ENCODE peak calls at places on chromosomes 13 and 19, in six cellular contexts. I is neural crest cell; D is CD4-positive, alpha-beta T cell; A is endothelial cell; W is adrenal gland; E is heart left ventricle. S is an unnamed sample.

GRCh38 chr19:17327654-17328516 is 6.8 kb downstream of the ANO8 start:
- DNase-seq in I (peak), D (peak), A (peak), W (peak), E (no peak), S (peak)

GRCh38 chr19:43432866-43433673 is 18.4 kb downstream of the TEX101 start:
- DNase-seq in I (peak), D (peak), A (peak), W (peak), E (peak), S (peak)

GRCh38 chr19:4284176-4284958 is 5.3 kb downstream of the SHD start:
- DNase-seq in I (no peak), D (no peak), A (no peak), W (no peak), E (no peak), S (no peak)

GRCh38 chr19:40716031-40716654 is 543 bp downstream of the COQ8B start:
- DNase-seq in I (no peak), D (peak), A (no peak), W (peak), E (peak), S (peak)

GRCh38 chr19:46841458-46842083 is 9.1 kb downstream of the AP2S1 start:
- DNase-seq in I (no peak), D (no peak), A (no peak), W (peak), E (peak), S (no peak)

GRCh38 chr13:61466280-61466679 is 50.6 kb upstream of the PCDH20 start:
- DNase-seq in I (no peak), D (no peak), A (peak), W (no peak), E (no peak), S (no peak)

GRCh38 chr13:71879129-71879535 is 12.1 kb upstream of the DACH1 start:
- DNase-seq in I (no peak), D (no peak), A (peak), W (no peak), E (no peak), S (no peak)

GRCh38 chr19:36409841-36410240 is 8.6 kb downstream of the ZFP82 start:
- DNase-seq in I (no peak), D (no peak), A (no peak), W (no peak), E (no peak), S (no peak)

GRCh38 chr13:34155931-34156607 is 338.1 kb downstream of the RFC3 start:
- DNase-seq in I (no peak), D (no peak), A (no peak), W (peak), E (no peak), S (no peak)

GRCh38 chr13:37715606-37716015 is 117.0 kb upstream of the POSTN start:
- DNase-seq in I (no peak), D (no peak), A (no peak), W (no peak), E (no peak), S (no peak)

GRCh38 chr13:80476953-80477352 is 136.0 kb upstream of the SPRY2 start:
- DNase-seq in I (no peak), D (no peak), A (no peak), W (no peak), E (no peak), S (no peak)

GRCh38 chr13:80473695-80474094 is 132.8 kb upstream of the SPRY2 start:
- DNase-seq in I (no peak), D (no peak), A (no peak), W (no peak), E (no peak), S (no peak)

GRCh38 chr13:80469841-80470378 is 129.0 kb upstream of the SPRY2 start:
- DNase-seq in I (no peak), D (no peak), A (no peak), W (peak), E (peak), S (no peak)

GRCh38 chr13:80477641-80478443 is 136.9 kb upstream of the SPRY2 start:
- DNase-seq in I (no peak), D (no peak), A (no peak), W (no peak), E (no peak), S (no peak)

GRCh38 chr13:80475718-80476117 is 134.8 kb upstream of the SPRY2 start:
- DNase-seq in I (no peak), D (no peak), A (no peak), W (no peak), E (no peak), S (no peak)
- TF ChIP-seq CTCF in I (no peak), D (no peak), A (no peak), W (no peak), E (no peak), S (no peak)

DNA sequence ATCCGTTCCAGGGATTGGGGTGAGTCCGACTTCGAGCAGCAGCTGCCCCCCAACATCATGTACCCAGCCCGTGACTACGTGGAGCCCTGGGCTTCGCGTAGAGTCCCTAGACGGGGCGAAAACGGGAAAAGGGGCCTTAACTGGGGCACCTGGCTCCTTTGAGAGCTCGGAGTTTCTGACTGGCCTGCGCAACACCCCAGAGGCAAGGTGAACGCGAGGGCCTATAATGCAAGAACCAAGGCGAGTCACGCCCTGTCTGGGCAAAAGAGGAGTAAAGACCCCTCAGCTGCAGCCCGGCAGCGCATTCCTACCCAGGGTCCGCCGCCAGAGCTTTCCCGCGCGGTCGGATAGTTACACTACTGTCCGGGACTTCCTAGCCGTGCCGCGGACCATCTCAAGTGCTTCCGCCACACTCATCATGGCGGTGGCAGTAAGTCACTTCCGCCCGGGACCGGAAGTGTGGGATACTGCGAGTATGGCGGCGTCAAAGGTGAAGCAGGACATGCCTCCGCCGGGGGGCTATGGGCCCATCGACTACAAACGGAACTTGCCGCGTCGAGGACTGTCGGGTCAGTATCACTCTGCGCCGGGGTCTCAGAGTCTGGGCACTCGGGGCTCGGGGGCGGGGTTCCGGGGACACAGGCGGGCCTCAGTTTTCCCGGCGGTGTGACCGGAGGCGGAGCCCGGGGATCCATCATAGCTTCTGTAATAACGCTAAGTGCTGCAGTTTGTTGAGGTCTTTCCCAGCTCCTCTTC is at the start of gene NDUFA13:
- DNase-seq in I (peak), D (peak), A (peak), W (peak), E (peak), S (peak)
- TF ChIP-seq CTCF in I (peak), D (no peak), A (no peak), W (no peak), E (no peak), S (no peak)

GRCh38 chr19:23758187-23759074 is at the start of gene ZNF681:
- DNase-seq in I (peak), D (peak), A (peak), W (peak), E (peak), S (peak)
- TF ChIP-seq CTCF in I (peak), D (no peak), A (peak), W (no peak), E (no peak), S (no peak)

DNA sequence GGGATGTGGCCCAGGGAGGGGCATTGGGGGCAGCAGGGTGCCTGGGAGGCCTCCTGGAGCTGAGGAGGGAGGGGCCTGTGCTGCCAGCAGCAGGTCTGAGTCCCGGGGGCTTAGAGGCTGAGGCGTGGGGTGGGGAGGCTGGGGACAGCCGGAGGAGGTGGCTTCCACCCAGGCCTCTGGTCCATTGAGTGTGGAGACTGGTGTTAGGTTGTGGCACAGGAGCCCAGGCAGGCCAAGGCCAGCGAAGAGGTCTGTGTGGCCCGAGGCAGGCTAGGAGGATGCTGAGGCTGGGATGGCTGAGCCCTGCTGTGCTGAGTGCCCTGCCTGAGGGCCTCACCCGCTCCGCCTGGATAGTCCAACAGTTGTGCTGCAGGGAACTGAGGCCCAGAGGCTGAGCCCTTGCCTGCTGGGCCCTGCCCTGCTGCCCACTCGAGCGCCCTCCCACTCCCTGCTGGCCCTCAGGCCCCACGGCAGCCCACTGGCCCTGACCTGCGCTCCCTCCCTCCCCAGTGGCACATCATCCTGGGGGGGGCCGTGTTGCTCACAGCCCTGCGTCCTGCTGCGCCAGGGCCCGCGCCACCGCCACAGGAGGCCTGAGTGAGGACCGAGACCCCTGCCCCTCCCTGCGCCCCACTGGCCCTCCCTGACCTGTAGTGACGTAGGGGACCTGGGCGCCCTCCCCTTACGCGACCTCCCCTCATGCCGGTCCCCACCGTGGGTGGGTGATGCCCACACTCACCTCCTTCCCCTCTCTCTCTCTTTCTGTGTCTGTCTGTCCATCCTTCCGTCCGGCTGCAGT is 4.9 kb upstream of the GARIN5A start:
- DNase-seq in I (no peak), D (no peak), A (no peak), W (no peak), E (peak), S (no peak)
- TF ChIP-seq CTCF in I (no peak), D (no peak), A (no peak), W (no peak), E (no peak), S (no peak)

GRCh38 chr13:97136418-97136817 is 85.7 kb upstream of the MBNL2 start:
- DNase-seq in I (no peak), D (no peak), A (no peak), W (no peak), E (no peak), S (no peak)
- TF ChIP-seq CTCF in I (no peak), D (no peak), A (no peak), W (no peak), E (no peak), S (no peak)

GRCh38 chr13:30676672-30677071 is 58.7 kb upstream of the ALOX5AP start:
- DNase-seq in I (no peak), D (no peak), A (no peak), W (no peak), E (no peak), S (no peak)
- TF ChIP-seq CTCF in I (peak), D (no peak), A (no peak), W (no peak), E (no peak), S (no peak)

GRCh38 chr19:33217881-33218280 is 7.8 kb downstream of the SLC7A10 start:
- DNase-seq in I (no peak), D (no peak), A (no peak), W (no peak), E (no peak), S (no peak)

GRCh38 chr19:33220735-33221134 is 4.9 kb downstream of the SLC7A10 start:
- DNase-seq in I (no peak), D (no peak), A (no peak), W (no peak), E (no peak), S (no peak)

GRCh38 chr19:33220115-33220514 is 5.5 kb downstream of the SLC7A10 start:
- DNase-seq in I (no peak), D (no peak), A (no peak), W (no peak), E (no peak), S (no peak)

GRCh38 chr19:33221641-33222040 is 4.0 kb downstream of the SLC7A10 start:
- DNase-seq in I (no peak), D (no peak), A (no peak), W (no peak), E (no peak), S (no peak)

GRCh38 chr19:33219261-33219812 is 6.3 kb downstream of the SLC7A10 start:
- DNase-seq in I (peak), D (no peak), A (no peak), W (no peak), E (no peak), S (no peak)
- TF ChIP-seq CTCF in I (peak), D (no peak), A (no peak), W (no peak), E (no peak), S (no peak)

GRCh38 chr13:105937451-105937850 is 598.0 kb downstream of the EFNB2 start:
- DNase-seq in I (no peak), D (no peak), A (peak), W (no peak), E (no peak), S (no peak)
- TF ChIP-seq CTCF in I (no peak), D (no peak), A (no peak), W (no peak), E (no peak), S (no peak)

DNA sequence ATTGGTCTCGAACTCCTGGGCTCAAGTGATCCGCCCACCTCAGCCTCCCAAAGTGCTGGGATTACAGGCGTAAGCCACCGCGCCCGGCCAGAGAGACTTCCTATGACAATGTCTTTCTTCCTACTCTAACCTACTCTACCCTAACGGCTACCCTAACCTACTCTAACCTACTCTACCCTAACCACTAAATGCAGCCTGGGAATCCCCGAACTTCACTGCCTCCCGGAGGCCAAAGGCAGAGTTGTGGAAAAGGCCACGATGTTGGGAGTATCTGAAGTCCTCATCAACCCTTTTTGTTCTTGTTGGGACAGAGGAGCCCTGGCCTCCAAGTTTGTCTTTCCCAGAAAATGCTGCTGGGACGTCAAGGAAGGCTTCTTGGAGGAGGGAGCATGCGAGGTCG is 967 bp upstream of the NR2C2AP start:
- DNase-seq in I (no peak), D (no peak), A (no peak), W (no peak), E (no peak), S (no peak)
- TF ChIP-seq CTCF in I (no peak), D (no peak), A (no peak), W (no peak), E (no peak), S (no peak)

DNA sequence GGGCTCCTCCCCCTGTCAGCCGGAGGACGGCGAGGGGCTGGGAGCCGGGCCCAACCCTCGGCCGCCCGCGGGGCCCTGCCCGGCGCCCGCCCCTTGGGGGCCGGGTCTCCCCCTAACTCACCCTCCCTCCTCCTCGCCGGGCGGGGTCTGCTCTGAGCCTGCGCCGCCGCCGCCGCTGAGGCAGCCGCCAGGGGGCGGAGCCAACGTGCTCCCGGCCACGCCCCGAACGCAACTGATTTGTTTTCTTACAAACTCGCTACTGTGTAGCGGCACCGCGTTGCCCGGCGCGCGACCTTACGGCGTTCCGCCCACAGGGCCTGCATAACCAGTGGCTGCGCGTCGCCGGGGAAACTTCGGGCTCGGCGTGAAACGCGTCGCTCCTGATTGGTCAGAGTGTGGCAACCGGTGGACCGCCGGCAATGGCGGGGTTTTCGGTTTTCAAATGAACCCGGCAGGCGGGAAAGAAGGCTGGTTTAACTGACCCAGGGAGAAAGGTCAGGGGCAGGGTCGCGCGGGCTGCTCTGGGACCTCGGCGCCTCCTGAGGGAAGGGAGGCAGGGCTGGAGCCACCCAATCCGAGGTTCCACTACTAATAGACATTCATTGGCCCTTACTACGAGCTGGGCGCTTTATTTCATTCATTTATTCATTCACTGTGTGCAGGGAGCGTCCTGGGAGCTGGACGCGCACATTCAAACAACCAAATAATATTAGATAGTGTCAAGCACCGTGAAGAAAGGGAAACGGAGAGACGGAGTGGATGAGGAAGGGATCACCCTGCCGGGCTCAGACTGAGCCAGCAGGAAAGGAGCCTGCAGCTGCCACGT is at the start of gene CDKN2D:
- DNase-seq in I (peak), D (peak), A (peak), W (peak), E (peak), S (peak)
- TF ChIP-seq CTCF in I (peak), D (no peak), A (peak), W (peak), E (peak), S (no peak)

S was measured in activated B cell treated with CpG ODN at 0.5 μM for 24 hours.